ENCODE peak calls at places on chromosomes 6 and 20, in seven cellular contexts. K, U, I, D, C, B and E are unnamed samples. For H3K36me3, H3K9me3 and H3K4me1, the result is how much of the 10 kb centered on the place peaks cover.

GRCh38 chr20:409697-410559 is 1.8 kb downstream of the RBCK1 start:
- DNase-seq in K (no peak), U (no peak), I (no peak), D (no peak), C (no peak), B (no peak), E (no peak)

GRCh38 chr20:58822748-58823730 is 27.7 kb downstream of the GNAS-AS1 start:
- DNase-seq in K (no peak), U (no peak), I (no peak), D (no peak), C (no peak), B (no peak), E (no peak)

GRCh38 chr6:13526718-13527668 is 39.6 kb upstream of the GFOD1 start:
- DNase-seq in K (peak), U (peak), I (no peak), D (peak), C (no peak), B (peak), E (no peak)

GRCh38 chr20:40843251-40843650 is 154.2 kb upstream of the MAFB start:
- DNase-seq in K (no peak), U (no peak), I (no peak), D (no peak), C (no peak), B (no peak), E (no peak)

GRCh38 chr20:5844063-5844681 is 94.0 kb downstream of the SHLD1 start:
- DNase-seq in K (peak), U (peak), I (peak), D (no peak), C (peak), B (no peak), E (no peak)

GRCh38 chr6:6004147-6004995 is 2.4 kb downstream of the NRN1 start:
- DNase-seq in K (no peak), U (no peak), I (no peak), D (no peak), C (no peak), B (no peak), E (no peak)

GRCh38 chr20:23435675-23436539 is 3.6 kb upstream of the CSTL1 start:
- DNase-seq in K (no peak), U (no peak), I (no peak), D (no peak), C (no peak), B (no peak), E (no peak)

GRCh38 chr6:69631552-69632346 is 165.1 kb downstream of the LMBRD1 start:
- DNase-seq in K (no peak), U (no peak), I (no peak), D (no peak), C (no peak), B (peak), E (no peak)

GRCh38 chr6:7590918-7591302 is 912 bp downstream of the SNRNP48 start:
- DNase-seq in K (peak), U (no peak), I (no peak), D (no peak), C (no peak), B (no peak), E (no peak)

GRCh38 chr6:105898286-105898685 is 187.8 kb upstream of the PRDM1 start:
- DNase-seq in K (no peak), U (no peak), I (no peak), D (no peak), C (no peak), B (peak), E (no peak)

GRCh38 chr6:14818422-14818884 is 427.4 kb upstream of the JARID2 start:
- DNase-seq in K (no peak), U (no peak), I (no peak), D (no peak), C (no peak), B (no peak), E (no peak)

GRCh38 chr6:37668251-37668650 is 29.4 kb downstream of the MDGA1 start:
- DNase-seq in K (no peak), U (no peak), I (no peak), D (no peak), C (no peak), B (no peak), E (no peak)

GRCh38 chr20:57005146-57005933 is 261.1 kb downstream of the BMP7 start:
- DNase-seq in K (no peak), U (no peak), I (no peak), D (no peak), C (no peak), B (no peak), E (no peak)

GRCh38 chr20:16020971-16021370 is 552.3 kb downstream of the KIF16B start:
- DNase-seq in K (no peak), U (no peak), I (no peak), D (no peak), C (no peak), B (no peak), E (no peak)

GRCh38 chr6:36120979-36121706 is 9.2 kb upstream of the MAPK13 start:
- DNase-seq in K (peak), U (peak), I (peak), D (peak), C (peak), B (peak), E (no peak)

GRCh38 chr20:18879262-18879661 is 65.7 kb downstream of the SCP2D1 start:
- DNase-seq in K (no peak), U (no peak), I (no peak), D (no peak), C (no peak), B (no peak), E (no peak)

GRCh38 chr20:38167851-38168760 is 3.0 kb upstream of the TGM2 start:
- DNase-seq in K (no peak), U (no peak), I (no peak), D (peak), C (no peak), B (no peak), E (no peak)

GRCh38 chr20:38267251-38267650 is 6.7 kb upstream of the KIAA1755 start:
- DNase-seq in K (no peak), U (no peak), I (no peak), D (no peak), C (no peak), B (no peak), E (no peak)

GRCh38 chr6:111478064-111478476 is 4.9 kb downstream of the REV3L start:
- DNase-seq in K (no peak), U (no peak), I (no peak), D (no peak), C (no peak), B (no peak), E (no peak)

GRCh38 chr6:14943116-14943515 is 302.8 kb upstream of the JARID2 start:
- DNase-seq in K (no peak), U (no peak), I (no peak), D (no peak), C (no peak), B (peak), E (no peak)

GRCh38 chr6:110331816-110332215 is 26.3 kb downstream of the METTL24 start:
- DNase-seq in K (no peak), U (no peak), I (no peak), D (no peak), C (no peak), B (no peak), E (no peak)

GRCh38 chr6:109241199-109241598 is 141.1 kb downstream of the CD164 start:
- DNase-seq in K (no peak), U (no peak), I (no peak), D (no peak), C (no peak), B (no peak), E (no peak)

GRCh38 chr6:27757307-27757706 is 154.9 kb downstream of the OR2B2 start:
- DNase-seq in K (peak), U (peak), I (peak), D (peak), C (peak), B (peak), E (no peak)

GRCh38 chr20:38680492-38681118 is 43.7 kb upstream of the SLC32A1 start:
- DNase-seq in K (no peak), U (peak), I (no peak), D (no peak), C (no peak), B (peak), E (no peak)

GRCh38 chr6:97440590-97441176 is 157.7 kb upstream of the MMS22L start:
- DNase-seq in K (no peak), U (no peak), I (no peak), D (no peak), C (no peak), B (peak), E (peak)

GRCh38 chr6:125611573-125612399 is 137.6 kb upstream of the HEY2 start:
- DNase-seq in K (no peak), U (no peak), I (no peak), D (no peak), C (no peak), B (no peak), E (no peak)

GRCh38 chr6:128742900-128743299 is 140.0 kb upstream of the LAMA2 start:
- DNase-seq in K (no peak), U (no peak), I (no peak), D (no peak), C (no peak), B (no peak), E (no peak)

GRCh38 chr6:137821486-137821885 is 45.6 kb upstream of the TNFAIP3 start:
- DNase-seq in K (no peak), U (no peak), I (no peak), D (no peak), C (no peak), B (no peak), E (no peak)

GRCh38 chr6:137820425-137820824 is 46.6 kb upstream of the TNFAIP3 start:
- DNase-seq in K (no peak), U (no peak), I (no peak), D (no peak), C (no peak), B (no peak), E (no peak)

GRCh38 chr6:137818440-137818839 is 48.6 kb upstream of the TNFAIP3 start:
- DNase-seq in K (no peak), U (no peak), I (no peak), D (no peak), C (no peak), B (no peak), E (no peak)

GRCh38 chr6:137820952-137821351 is 46.1 kb upstream of the TNFAIP3 start:
- DNase-seq in K (no peak), U (no peak), I (no peak), D (no peak), C (no peak), B (no peak), E (no peak)

DNA sequence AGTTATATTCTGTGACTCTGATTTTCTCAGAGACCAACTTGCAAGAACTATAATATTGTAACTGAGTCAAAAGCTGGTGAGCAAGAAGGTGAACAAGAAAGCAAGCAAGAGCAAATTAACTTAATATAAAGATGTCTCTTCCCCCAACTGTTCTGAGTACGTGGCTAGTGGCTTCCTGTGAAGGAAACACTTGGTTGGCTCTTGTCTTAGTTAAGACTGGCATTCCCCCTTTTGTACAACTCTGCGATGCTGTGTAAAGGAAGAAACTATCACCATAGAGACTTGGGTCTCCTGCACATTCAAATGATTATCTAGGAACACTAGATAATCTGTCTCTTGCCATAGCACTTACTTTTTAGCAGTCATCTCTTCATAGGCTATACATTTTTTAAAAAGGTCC is 47.3 kb upstream of the TNFAIP3 start:
- DNase-seq in K (peak), U (peak), I (peak), D (no peak), C (peak), B (no peak), E (no peak)
- H3K36me3 ChIP-seq in K (under half), U (under half), I (under half), D (under half), C (under half), B (under half), E (under half)

DNA sequence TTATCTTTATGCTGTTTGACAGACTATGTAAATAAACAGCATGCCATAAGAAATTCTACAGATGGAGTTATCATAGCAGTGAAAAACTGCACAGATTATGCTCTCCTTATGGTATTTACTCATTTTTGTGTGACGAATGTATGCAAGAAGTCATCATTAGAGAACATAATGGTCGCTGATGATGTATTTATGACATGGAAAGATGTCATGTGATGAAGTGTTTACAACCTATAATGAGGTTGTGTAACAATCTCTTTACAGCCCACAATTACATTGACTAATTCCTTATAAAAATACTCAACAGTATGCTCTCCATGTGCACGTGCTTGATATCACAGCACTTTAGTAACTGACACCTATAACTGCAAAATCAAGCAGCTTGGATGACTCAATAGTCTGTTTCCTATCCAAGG is 192.4 kb downstream of the BMP2 start:
- DNase-seq in K (no peak), U (no peak), I (no peak), D (no peak), C (no peak), B (no peak), E (no peak)
- H3K9me3 ChIP-seq in K (under half), U (under half), I (under half), D (under half), C (under half), B (under half), E (under half)

GRCh38 chr6:122458087-122458486 is 13.5 kb downstream of the SERINC1 start:
- DNase-seq in K (no peak), U (no peak), I (no peak), D (no peak), C (no peak), B (no peak), E (no peak)
- H3K4me1 ChIP-seq in K (under half), U (under half), I (under half), D (under half), C (under half), B (under half), E (under half)

GRCh38 chr6:31657406-31658157 is 1.9 kb downstream of the APOM start:
- DNase-seq in K (peak), U (peak), I (no peak), D (no peak), C (no peak), B (no peak), E (no peak)

GRCh38 chr6:31660224-31660997 is at the start of gene C6orf47:
- DNase-seq in K (peak), U (peak), I (peak), D (peak), C (peak), B (peak), E (no peak)

GRCh38 chr6:31659649-31660223 is 842 bp downstream of the C6orf47 start:
- DNase-seq in K (peak), U (peak), I (no peak), D (no peak), C (no peak), B (peak), E (no peak)

GRCh38 chr6:31658158-31658688 is 2.4 kb downstream of the C6orf47 start:
- DNase-seq in K (no peak), U (no peak), I (no peak), D (no peak), C (no peak), B (no peak), E (no peak)

DNA sequence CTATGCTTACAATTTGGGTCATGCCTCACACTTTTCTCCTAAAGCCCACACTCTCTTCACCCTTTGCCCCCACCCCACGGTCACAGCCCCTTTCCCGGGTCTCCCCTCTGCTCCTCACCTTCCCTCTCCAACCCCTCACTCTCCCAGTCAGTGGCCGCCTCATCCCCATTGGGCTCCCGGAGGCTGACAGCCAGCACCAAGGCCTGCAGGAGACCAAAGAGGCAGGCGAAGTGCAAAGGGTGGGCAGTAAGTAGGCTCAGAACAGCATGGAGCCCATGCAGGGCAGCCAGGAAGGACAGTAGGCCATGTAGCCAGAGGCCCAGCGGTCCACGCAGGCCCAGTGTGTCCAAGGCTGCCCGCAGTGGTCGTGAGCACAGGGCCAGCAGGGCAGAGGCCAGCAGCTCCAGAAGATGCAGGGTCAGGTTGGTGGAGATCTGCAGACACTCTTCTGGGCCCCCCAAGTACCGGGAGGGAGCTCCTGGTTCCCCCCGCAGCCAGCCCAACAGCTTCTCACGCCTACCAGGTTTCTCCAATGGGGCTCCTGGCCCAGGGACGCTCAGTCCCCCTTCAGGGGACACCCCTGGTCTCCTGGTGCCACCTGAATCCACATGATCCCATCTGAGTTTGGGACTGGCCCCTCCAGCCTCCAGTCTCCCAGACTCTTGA is 1.5 kb downstream of the C6orf47 start:
- DNase-seq in K (no peak), U (no peak), I (no peak), D (no peak), C (no peak), B (no peak), E (no peak)
- H3K36me3 ChIP-seq in K (under half), U (under half), I (under half), D (under half), C (under half), B (under half), E (under half)

GRCh38 chr6:159415540-159415939 is 246.3 kb downstream of the FNDC1 start:
- DNase-seq in K (no peak), U (no peak), I (no peak), D (no peak), C (no peak), B (no peak), E (no peak)

GRCh38 chr6:159416891-159417540 is 247.8 kb downstream of the FNDC1 start:
- DNase-seq in K (no peak), U (no peak), I (no peak), D (no peak), C (no peak), B (no peak), E (no peak)

DNA sequence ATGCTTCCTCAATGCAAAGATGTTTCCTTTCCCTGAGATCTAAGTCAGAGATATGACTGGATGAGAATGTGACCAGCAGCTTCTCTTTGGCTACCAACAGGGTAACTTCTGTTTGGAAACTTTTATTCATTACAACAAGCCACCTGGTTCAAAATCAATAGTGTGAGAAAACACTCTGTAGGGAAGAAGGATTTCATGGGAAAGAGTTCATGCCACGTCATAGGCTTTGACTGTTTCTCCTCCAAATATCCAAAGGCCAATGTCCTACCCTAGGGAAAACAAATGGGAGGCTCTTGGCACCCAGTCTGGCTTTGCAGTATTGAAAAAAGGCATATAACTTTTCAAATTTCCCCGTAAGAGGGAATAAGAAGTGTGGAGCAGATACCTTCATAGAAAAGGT is 245.5 kb downstream of the FNDC1 start:
- DNase-seq in K (no peak), U (no peak), I (no peak), D (no peak), C (no peak), B (no peak), E (no peak)
- H3K9me3 ChIP-seq in K (under half), U (under half), I (under half), D (under half), C (under half), B (under half), E (under half)